ENCODE peak calls at places on chromosome 11, in ten cellular contexts. T, K, R, X, O, J, H, B, Z and M are unnamed samples.

GRCh38 chr11:11588243-11588642 is 33.6 kb downstream of the GALNT18 start:
- DNase-seq in T (no peak), K (no peak), R (no peak), X (no peak), O (no peak), J (no peak), H (peak; percentile 6), B (no peak), Z (no peak), M (no peak)

GRCh38 chr11:68028802-68029475 is 1.5 kb upstream of the NDUFS8 start:
- DNase-seq in T (no peak), K (no peak), R (no peak), X (no peak), O (no peak), J (no peak), H (no peak), B (no peak), Z (peak; percentile 65), M (no peak)

GRCh38 chr11:61860054-61860903 is 31.1 kb downstream of the FADS3 start:
- DNase-seq in T (peak; percentile 71), K (peak; percentile 73), R (no peak), X (no peak), O (no peak), J (no peak), H (no peak), B (no peak), Z (no peak), M (peak; percentile 28)

GRCh38 chr11:112962854-112963367 is 1.7 kb downstream of the NCAM1 start:
- DNase-seq in T (no peak), K (peak; percentile 42), R (peak; percentile 71), X (no peak), O (no peak), J (peak; percentile 62), H (no peak), B (peak; percentile 70), Z (no peak), M (no peak)

GRCh38 chr11:111417011-111417765 is 38.1 kb upstream of the POU2AF1 start:
- DNase-seq in T (no peak), K (no peak), R (no peak), X (no peak), O (peak; percentile 80), J (no peak), H (no peak), B (no peak), Z (no peak), M (no peak)

GRCh38 chr11:19715373-19715772 is 2.7 kb downstream of the NAV2 start:
- DNase-seq in T (peak; percentile 91), K (no peak), R (no peak), X (peak; percentile 91), O (no peak), J (no peak), H (no peak), B (peak; percentile 88), Z (peak; percentile 98), M (no peak)

GRCh38 chr11:14611939-14612338 is 31.7 kb upstream of the PDE3B start:
- DNase-seq in T (no peak), K (no peak), R (no peak), X (no peak), O (no peak), J (no peak), H (no peak), B (no peak), Z (no peak), M (no peak)

GRCh38 chr11:102521121-102521520 is 9.4 kb downstream of the MMP7 start:
- DNase-seq in T (no peak), K (no peak), R (no peak), X (no peak), O (no peak), J (no peak), H (no peak), B (no peak), Z (no peak), M (no peak)

GRCh38 chr11:126132319-126132718 is 69.7 kb upstream of the CDON start:
- DNase-seq in T (peak; percentile 79), K (no peak), R (no peak), X (no peak), O (no peak), J (peak; percentile 50), H (peak; percentile 82), B (no peak), Z (no peak), M (peak; percentile 57)
- TF ChIP-seq CTCF in T (peak; percentile 19), K (no peak), R (no peak), X (no peak), O (no peak), J (no peak), H (no peak), B (no peak), Z (no peak), M (no peak)

GRCh38 chr11:64869571-64870175 is 8.7 kb downstream of the EHD1 start:
- DNase-seq in T (no peak), K (no peak), R (no peak), X (no peak), O (peak; percentile 42), J (no peak), H (no peak), B (no peak), Z (no peak), M (no peak)

GRCh38 chr11:64870176-64870892 is 8.1 kb downstream of the EHD1 start:
- DNase-seq in T (peak; percentile 80), K (no peak), R (no peak), X (peak; percentile 58), O (peak; percentile 74), J (peak; percentile 83), H (no peak), B (peak; percentile 93), Z (peak; percentile 71), M (no peak)

GRCh38 chr11:64868904-64869570 is 9.4 kb downstream of the EHD1 start:
- DNase-seq in T (peak; percentile 90), K (no peak), R (no peak), X (peak; percentile 79), O (no peak), J (peak; percentile 70), H (no peak), B (no peak), Z (peak; percentile 76), M (peak; percentile 70)

GRCh38 chr11:64872790-64873488 is 5.5 kb downstream of the EHD1 start:
- DNase-seq in T (no peak), K (peak; percentile 36), R (no peak), X (no peak), O (peak; percentile 46), J (no peak), H (no peak), B (no peak), Z (no peak), M (no peak)

DNA sequence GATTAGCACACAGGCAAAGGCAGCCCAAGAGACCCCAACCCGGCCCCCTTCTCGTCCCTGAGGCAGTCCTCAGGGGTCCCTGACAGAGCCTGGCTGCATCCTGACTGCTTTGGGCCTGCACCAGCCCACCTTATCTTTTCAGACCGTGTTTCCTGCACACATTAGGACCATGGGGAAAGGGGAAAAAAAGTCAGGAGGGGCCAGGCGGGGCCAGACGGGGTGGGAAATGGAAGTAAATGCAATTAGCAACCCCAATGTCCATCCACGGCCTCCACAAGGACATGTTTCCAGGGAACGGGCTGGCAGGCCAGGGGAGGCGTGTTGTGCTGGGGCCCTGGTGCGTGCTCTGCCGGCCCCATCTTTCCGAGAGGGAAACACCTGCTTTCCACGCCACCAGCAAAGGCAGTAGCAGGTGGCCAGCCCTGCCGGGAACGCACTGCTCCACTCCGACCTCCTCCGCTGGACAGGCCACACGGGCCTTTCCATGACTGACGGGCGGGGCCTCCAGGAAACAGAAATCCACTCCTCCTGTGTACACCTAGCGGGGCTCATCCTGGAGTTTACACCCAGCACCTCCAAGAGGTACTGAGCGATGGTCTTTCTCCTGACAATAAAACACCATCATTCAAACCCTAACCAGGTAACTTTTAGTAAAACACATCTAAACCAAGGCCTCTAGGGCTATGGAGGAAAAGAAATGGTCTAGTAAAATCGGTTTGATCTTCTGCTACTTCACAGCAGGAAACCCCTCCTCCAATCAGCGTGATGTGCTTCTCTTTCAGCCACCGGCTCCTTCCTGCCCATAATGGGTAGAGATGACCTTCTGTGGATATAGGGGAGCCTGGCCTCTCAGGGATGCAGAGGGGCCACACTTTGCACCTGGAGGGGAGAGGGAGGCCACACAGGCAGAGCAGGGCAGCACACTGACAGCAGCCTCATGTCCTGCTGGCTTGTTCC is 7.2 kb downstream of the EHD1 start:
- DNase-seq in T (no peak), K (peak; percentile 52), R (no peak), X (no peak), O (no peak), J (no peak), H (no peak), B (no peak), Z (no peak), M (no peak)
- H3K4me3 ChIP-seq in T (no peak overlapping the region), K (no peak overlapping the region), R (no peak overlapping the region), X (no peak overlapping the region), O (peak overlapping the region; percentile 40), J (peak overlapping the region; percentile 43), H (no peak overlapping the region), B (peak overlapping the region; percentile 38), Z (peak overlapping the region; percentile 1), M (peak overlapping the region; percentile 26)

GRCh38 chr11:86981777-86982540 is 26.8 kb upstream of the FZD4 start:
- DNase-seq in T (no peak), K (no peak), R (no peak), X (no peak), O (no peak), J (no peak), H (no peak), B (no peak), Z (no peak), M (no peak)
- TF ChIP-seq CTCF in T (no peak), K (no peak), R (no peak), X (no peak), O (no peak), J (no peak), H (no peak), B (no peak), Z (no peak), M (no peak)

GRCh38 chr11:46332093-46332567 is 15.1 kb upstream of the DGKZ start:
- DNase-seq in T (no peak), K (no peak), R (no peak), X (no peak), O (no peak), J (no peak), H (no peak), B (no peak), Z (no peak), M (no peak)

GRCh38 chr11:46332568-46333128 is 14.6 kb upstream of the DGKZ start:
- DNase-seq in T (no peak), K (no peak), R (peak; percentile 77), X (no peak), O (no peak), J (no peak), H (no peak), B (no peak), Z (no peak), M (no peak)

GRCh38 chr11:46331653-46331984 is 15.6 kb upstream of the DGKZ start:
- DNase-seq in T (no peak), K (no peak), R (no peak), X (no peak), O (no peak), J (no peak), H (no peak), B (no peak), Z (no peak), M (no peak)

GRCh38 chr11:46330154-46330886 is 16.9 kb upstream of the DGKZ start:
- DNase-seq in T (no peak), K (no peak), R (no peak), X (no peak), O (no peak), J (no peak), H (no peak), B (no peak), Z (no peak), M (no peak)

DNA sequence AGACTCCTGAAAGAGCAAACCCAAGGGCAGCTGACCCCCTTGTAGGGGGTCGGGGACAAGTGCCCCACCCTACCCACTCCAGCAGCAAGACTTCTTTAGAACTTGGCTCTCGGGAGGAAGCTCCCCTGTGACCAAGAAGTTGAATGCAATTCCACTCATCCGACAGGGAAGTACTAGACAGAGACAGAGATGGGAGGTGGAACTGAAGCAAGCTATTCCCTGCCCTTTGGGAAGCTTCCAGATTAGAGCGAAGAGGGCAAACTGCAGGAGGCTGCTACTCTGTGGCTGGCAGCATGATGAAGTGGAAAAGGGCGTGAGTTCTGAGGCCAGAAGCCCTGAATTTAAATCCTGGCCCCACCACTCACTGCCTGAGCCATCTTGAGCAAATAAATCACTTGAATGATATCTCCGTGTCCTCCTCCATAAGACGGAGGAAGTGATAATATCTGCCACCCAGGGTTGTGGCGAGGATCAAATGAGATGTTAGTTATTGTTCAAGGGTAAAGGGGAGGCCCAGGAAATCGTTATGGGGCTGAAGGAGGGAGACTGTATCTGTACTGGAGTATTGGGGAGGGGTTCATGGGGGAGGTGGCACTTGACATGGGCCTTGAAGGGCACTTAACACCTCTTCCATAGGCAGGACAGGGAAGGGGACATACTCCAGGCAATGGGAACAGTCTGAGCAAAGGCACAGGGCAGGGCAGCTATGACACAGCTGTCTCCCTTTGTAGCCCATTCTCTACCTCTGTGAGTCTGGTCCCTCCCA is 16.2 kb upstream of the DGKZ start:
- DNase-seq in T (no peak), K (no peak), R (no peak), X (no peak), O (no peak), J (no peak), H (no peak), B (no peak), Z (no peak), M (no peak)
- H3K4me3 ChIP-seq in T (no peak overlapping the region), K (no peak overlapping the region), R (peak overlapping the region; percentile 34), X (no peak overlapping the region), O (no peak overlapping the region), J (no peak overlapping the region), H (no peak overlapping the region), B (no peak overlapping the region), Z (no peak overlapping the region), M (no peak overlapping the region)